ENCODE peak calls at places on chromosomes 11 and 22, in eight cellular contexts. Y is thoracic aorta, H is fibroblast of lung, U is neural crest cell, R is mucosa of descending colon, T is heart left ventricle, P is RWPE1, I is tibial artery. O is an unnamed sample.

GRCh38 chr22:42872821-42873220 is 15.7 kb upstream of the ARFGAP3 start:
- DNase-seq in Y (no peak), H (peak), U (no peak), R (no peak), T (no peak), P (no peak), I (no peak), O (no peak)

GRCh38 chr11:75840560-75840959 is 25.6 kb downstream of the UVRAG start:
- DNase-seq in Y (no peak), H (no peak), U (no peak), R (no peak), T (no peak), P (no peak), I (no peak), O (no peak)

GRCh38 chr11:65887026-65887722 is 1.1 kb downstream of the FIBP start:
- DNase-seq in Y (no peak), H (no peak), U (no peak), R (peak), T (no peak), P (no peak), I (no peak), O (no peak)

GRCh38 chr11:45147017-45147728 is 734 bp downstream of the PRDM11 start:
- DNase-seq in Y (peak), H (peak), U (peak), R (peak), T (peak), P (peak), I (peak), O (peak)

GRCh38 chr11:86952933-86953637 is 2.1 kb downstream of the FZD4 start:
- DNase-seq in Y (no peak), H (peak), U (no peak), R (no peak), T (no peak), P (no peak), I (no peak), O (no peak)

GRCh38 chr11:60899021-60899936 is 7.1 kb downstream of the PRPF19 start:
- DNase-seq in Y (no peak), H (peak), U (peak), R (no peak), T (no peak), P (peak), I (no peak), O (no peak)

GRCh38 chr11:28913883-28914282 is 805.7 kb downstream of the METTL15 start:
- DNase-seq in Y (no peak), H (no peak), U (no peak), R (no peak), T (no peak), P (no peak), I (no peak), O (no peak)

GRCh38 chr22:19035474-19036228 is 86.6 kb downstream of the DGCR2 start:
- DNase-seq in Y (no peak), H (no peak), U (no peak), R (peak), T (peak), P (no peak), I (no peak), O (no peak)

GRCh38 chr22:19175026-19175601 is 3.4 kb downstream of the SLC25A1 start:
- DNase-seq in Y (no peak), H (no peak), U (no peak), R (no peak), T (no peak), P (no peak), I (no peak), O (no peak)

GRCh38 chr11:99327527-99327926 is 306.8 kb downstream of the CNTN5 start:
- DNase-seq in Y (no peak), H (no peak), U (no peak), R (no peak), T (no peak), P (no peak), I (no peak), O (no peak)

GRCh38 chr11:114448749-114449484 is 9.7 kb downstream of the REXO2 start:
- DNase-seq in Y (no peak), H (no peak), U (no peak), R (no peak), T (no peak), P (no peak), I (no peak), O (no peak)

GRCh38 chr11:90234977-90235376 is 12.1 kb upstream of the CHORDC1 start:
- DNase-seq in Y (no peak), H (no peak), U (no peak), R (no peak), T (no peak), P (no peak), I (no peak), O (no peak)

GRCh38 chr11:70127653-70128434 is 49.7 kb downstream of the ANO1 start:
- DNase-seq in Y (no peak), H (peak), U (no peak), R (no peak), T (no peak), P (peak), I (no peak), O (no peak)

GRCh38 chr11:133277886-133278285 is 254.4 kb downstream of the OPCML start:
- DNase-seq in Y (no peak), H (no peak), U (no peak), R (no peak), T (no peak), P (no peak), I (no peak), O (no peak)

GRCh38 chr11:76236092-76237026 is 30.1 kb upstream of the WNT11 start:
- DNase-seq in Y (peak), H (peak), U (no peak), R (no peak), T (peak), P (peak), I (no peak), O (peak)

GRCh38 chr11:60377737-60378136 is 595 bp upstream of the MS4A7 start:
- DNase-seq in Y (no peak), H (no peak), U (no peak), R (no peak), T (peak), P (no peak), I (peak), O (no peak)

GRCh38 chr11:119339581-119340334 is 925 bp downstream of the C1QTNF5 start:
- DNase-seq in Y (no peak), H (peak), U (peak), R (peak), T (peak), P (no peak), I (peak), O (peak)

GRCh38 chr11:76604652-76605241 is 65.8 kb downstream of the LRRC32 start:
- DNase-seq in Y (no peak), H (peak), U (no peak), R (no peak), T (peak), P (no peak), I (peak), O (no peak)

GRCh38 chr11:63518548-63518947 is 12.7 kb downstream of the LGALS12 start:
- DNase-seq in Y (no peak), H (peak), U (no peak), R (no peak), T (no peak), P (no peak), I (no peak), O (no peak)

GRCh38 chr11:62548545-62549335 is 2.1 kb upstream of the AHNAK start:
- DNase-seq in Y (no peak), H (peak), U (no peak), R (peak), T (no peak), P (no peak), I (peak), O (no peak)

GRCh38 chr11:128171496-128171895 is 415.9 kb downstream of the ETS1 start:
- DNase-seq in Y (no peak), H (peak), U (no peak), R (no peak), T (no peak), P (peak), I (no peak), O (no peak)

DNA sequence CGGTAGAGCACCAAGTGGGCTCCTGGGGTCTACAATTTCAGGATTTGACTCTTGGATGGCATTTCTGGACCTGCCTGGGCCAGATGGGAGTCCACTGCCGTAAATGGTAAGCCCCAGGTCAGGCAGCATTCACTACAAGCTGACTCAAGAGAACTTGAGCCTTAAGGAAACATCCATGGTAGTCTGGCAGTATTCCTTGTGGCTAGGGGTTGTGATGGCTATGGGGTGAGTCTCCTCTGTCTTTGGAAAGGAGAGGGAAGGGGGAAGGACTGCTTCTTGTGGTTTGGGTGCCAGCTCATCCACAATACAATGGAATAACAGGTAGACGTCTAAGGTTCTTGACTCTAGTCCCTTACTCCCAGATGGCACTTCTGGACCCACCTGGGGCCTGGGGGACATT is 32.3 kb upstream of the POU2AF2 start:
- DNase-seq in Y (no peak), H (peak), U (no peak), R (no peak), T (no peak), P (no peak), I (no peak), O (no peak)
- TF ChIP-seq CTCF in Y (no peak), H (no peak), U (no peak), R (no peak), T (no peak), P (no peak), I (no peak), O (no peak)

GRCh38 chr11:83087035-83087434 is 15.3 kb upstream of the RAB30 start:
- DNase-seq in Y (no peak), H (peak), U (no peak), R (no peak), T (no peak), P (peak), I (no peak), O (no peak)
- TF ChIP-seq CTCF in Y (no peak), H (no peak), U (peak), R (no peak), T (no peak), P (peak), I (no peak), O (peak)

GRCh38 chr11:17412488-17413180 is 24.2 kb upstream of the KCNJ11 start:
- DNase-seq in Y (no peak), H (no peak), U (no peak), R (peak), T (no peak), P (no peak), I (no peak), O (no peak)
- TF ChIP-seq CTCF in Y (no peak), H (no peak), U (no peak), R (no peak), T (no peak), P (no peak), I (no peak), O (no peak)

DNA sequence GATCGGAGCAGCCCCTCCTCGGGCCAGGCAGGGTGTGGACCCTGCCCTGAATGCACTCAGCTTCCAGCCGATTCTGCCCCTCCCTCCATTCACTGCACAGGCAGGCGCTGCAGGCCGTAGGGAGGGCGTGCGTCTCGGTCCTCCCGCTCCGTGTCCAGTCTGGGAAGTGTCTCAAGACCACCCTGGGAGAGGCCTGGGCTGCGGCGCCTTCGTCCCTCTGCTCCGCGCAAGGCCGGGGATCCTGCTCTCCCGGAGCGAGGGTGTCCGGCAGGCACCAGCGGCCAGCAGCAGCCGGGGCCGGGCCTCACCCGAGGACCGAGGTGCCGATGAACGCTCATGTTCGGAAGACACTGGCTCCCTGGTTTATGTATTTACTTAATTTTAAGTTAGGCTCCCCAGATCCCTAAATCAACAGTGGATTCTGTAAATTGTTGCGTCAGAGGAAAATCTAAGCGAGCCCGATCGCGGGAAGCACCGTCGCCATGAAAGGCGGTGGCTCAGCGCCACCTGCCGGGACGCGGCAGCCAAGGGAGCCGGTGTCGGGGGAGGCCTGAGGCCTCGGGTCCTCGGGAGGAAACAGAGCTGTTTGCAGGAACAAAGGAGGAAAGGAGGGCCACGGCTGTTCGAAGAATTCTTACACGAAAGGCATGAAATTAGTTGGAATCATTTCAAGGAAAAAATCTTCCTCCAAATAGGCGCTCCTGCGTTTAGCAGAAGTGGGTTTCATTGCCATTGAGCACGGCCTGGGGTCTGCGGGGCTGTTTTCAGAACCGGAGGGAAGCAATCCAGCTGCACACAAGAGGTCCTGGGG is 195.3 kb downstream of the BRD1 start:
- DNase-seq in Y (no peak), H (peak), U (peak), R (peak), T (peak), P (peak), I (no peak), O (peak)
- TF ChIP-seq CTCF in Y (peak), H (peak), U (peak), R (peak), T (peak), P (peak), I (peak), O (peak)

DNA sequence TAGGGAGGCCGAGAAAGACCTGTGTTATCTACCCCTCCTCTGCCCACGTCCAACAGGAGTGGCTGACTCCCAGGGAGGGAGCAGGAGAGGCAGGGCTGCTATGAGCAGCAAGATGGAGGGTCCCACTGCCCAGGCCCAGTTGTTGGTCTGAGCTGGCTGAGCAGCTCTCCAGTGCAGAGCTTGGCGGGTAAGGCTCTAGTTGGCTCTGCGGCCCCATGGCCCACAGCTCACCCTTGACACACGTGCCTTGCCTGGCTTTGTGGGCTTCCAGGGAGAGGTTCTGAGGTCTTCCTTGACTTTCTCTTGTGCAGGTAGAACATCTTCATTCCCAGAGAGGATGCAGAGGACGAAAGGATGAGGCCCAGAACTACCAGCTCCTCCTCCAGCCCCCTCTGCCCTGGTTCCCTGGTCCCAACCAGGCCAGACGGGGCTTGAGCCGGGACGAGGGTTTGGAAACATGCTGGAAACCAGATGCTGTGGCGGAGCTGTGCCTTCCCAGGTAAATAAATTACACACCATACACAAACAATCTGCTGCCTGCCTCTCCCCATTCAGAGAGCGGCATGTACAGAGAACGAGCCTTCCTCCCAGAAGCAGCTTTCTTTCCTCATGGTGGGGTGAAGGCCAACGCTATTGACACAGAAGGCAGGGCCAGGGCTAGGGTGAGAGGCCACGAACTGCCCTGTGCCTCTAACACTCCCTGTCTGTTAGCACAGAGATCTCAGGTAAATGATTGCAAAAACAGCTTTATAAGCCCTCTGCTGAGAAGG is 48.1 kb downstream of the DSCAML1 start:
- DNase-seq in Y (no peak), H (no peak), U (no peak), R (peak), T (no peak), P (no peak), I (no peak), O (no peak)
- TF ChIP-seq CTCF in Y (no peak), H (no peak), U (no peak), R (no peak), T (no peak), P (no peak), I (no peak), O (no peak)

DNA sequence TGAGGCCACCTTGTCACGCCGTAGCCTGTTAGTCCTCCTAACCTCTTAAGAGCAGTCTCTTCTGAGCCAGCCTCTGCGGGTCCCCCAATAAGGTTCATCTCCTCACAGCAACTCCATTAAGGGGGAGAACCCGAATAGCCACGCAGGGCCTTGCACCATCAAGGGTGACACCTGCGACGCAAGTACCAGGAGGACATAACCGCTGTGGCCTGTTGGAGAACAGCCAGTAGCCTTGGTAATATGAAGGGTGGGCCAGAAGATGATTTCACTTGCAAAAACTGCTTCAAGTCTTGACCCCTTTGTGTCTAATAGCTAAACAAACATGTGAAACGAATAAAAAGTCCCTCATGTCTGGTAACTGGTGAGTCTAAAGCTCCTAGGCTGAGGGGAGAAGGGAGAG is 14.8 kb downstream of the ARFGAP2 start:
- DNase-seq in Y (no peak), H (no peak), U (no peak), R (no peak), T (no peak), P (no peak), I (no peak), O (no peak)
- TF ChIP-seq CTCF in Y (no peak), H (no peak), U (no peak), R (no peak), T (no peak), P (peak), I (no peak), O (no peak)

DNA sequence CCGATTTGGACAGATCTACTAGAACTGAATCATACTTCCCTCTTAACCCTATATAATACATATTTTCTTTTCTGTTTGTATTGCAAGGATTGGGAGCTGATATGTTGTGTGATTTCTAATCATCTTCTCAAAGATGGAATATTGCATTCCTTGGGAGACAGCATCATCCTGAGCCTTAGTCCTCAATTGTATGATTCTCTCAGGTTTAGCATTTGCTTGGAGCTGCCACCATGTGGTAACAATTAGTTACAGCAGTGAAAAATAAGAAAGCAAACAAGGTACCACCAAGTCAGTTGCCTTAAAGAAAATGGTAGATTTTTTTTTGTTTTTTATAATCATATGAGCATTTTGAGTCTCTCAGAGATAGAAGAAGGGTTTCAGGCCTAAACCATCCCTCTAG is 11.9 kb downstream of the SNX19 start:
- DNase-seq in Y (no peak), H (peak), U (no peak), R (no peak), T (no peak), P (peak), I (no peak), O (no peak)
- TF ChIP-seq CTCF in Y (no peak), H (peak), U (peak), R (no peak), T (peak), P (peak), I (peak), O (peak)

GRCh38 chr11:47107709-47108108 is 69.0 kb downstream of the ARFGAP2 start:
- DNase-seq in Y (no peak), H (no peak), U (no peak), R (no peak), T (no peak), P (no peak), I (no peak), O (no peak)

GRCh38 chr11:47108214-47108613 is 68.5 kb downstream of the ARFGAP2 start:
- DNase-seq in Y (no peak), H (no peak), U (no peak), R (no peak), T (no peak), P (no peak), I (no peak), O (no peak)

GRCh38 chr11:47109882-47110281 is 66.8 kb downstream of the ARFGAP2 start:
- DNase-seq in Y (no peak), H (no peak), U (no peak), R (no peak), T (no peak), P (no peak), I (no peak), O (no peak)

GRCh38 chr11:47109051-47109791 is 67.5 kb downstream of the ARFGAP2 start:
- DNase-seq in Y (no peak), H (no peak), U (no peak), R (no peak), T (no peak), P (no peak), I (no peak), O (no peak)

DNA sequence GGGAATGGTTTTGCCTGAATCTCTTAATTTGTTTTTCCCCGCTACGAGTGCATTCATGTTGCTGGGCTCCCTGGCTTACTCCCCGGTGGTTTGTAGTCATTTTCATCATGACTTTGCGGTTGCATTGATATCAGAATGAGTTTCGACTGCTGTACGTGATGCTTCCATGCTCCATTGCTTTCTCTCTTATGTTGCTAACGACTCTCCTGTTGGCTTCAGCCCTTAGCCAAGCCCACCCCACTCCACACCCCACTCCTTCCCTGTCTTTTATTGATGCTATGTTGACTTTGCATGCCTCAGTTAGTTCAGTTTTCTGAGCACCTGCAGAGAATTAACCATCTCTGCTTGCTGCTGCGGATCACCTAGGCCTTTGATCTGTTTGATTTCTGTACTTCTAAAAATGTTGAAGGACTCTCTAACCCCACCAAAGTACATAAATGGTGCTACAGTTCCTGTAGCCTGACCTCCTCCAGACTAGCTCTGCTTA is 65.3 kb downstream of the ARFGAP2 start:
- DNase-seq in Y (no peak), H (no peak), U (no peak), R (no peak), T (no peak), P (no peak), I (no peak), O (no peak)
- TF ChIP-seq CTCF in Y (no peak), H (no peak), U (no peak), R (no peak), T (no peak), P (no peak), I (no peak), O (no peak)

O was measured in progenitor cell of endocrine pancreas.